ENCODE peak calls at places on chromosomes 4 and X, in eight cellular contexts. R is A549, M is heart right ventricle, W is osteoblast, Z is upper lobe of right lung, Q is adrenal gland, I is adipocyte, T is thyroid gland. Y is an unnamed sample. For H3K4me1, the result is how much of the 10 kb centered on the place peaks cover.

GRCh38 chr4:185143596-185143969 is 517 bp downstream of the SLC25A4 start:
- DNase-seq in R (no peak), M (peak), W (peak), Z (peak), Q (peak), I (peak), T (peak), Y (peak)

GRCh38 chr4:183398298-183399129 is 45.9 kb upstream of the CDKN2AIP start:
- DNase-seq in R (peak), M (peak), W (peak), Z (peak), Q (peak), I (peak), T (peak), Y (peak)

GRCh38 chr4:175017751-175018150 is 99.6 kb downstream of the ADAM29 start:
- DNase-seq in R (no peak), M (no peak), W (no peak), Z (no peak), Q (no peak), I (no peak), T (no peak), Y (peak)

GRCh38 chr4:155419266-155419665 is 42.5 kb upstream of the MAP9 start:
- DNase-seq in R (no peak), M (no peak), W (no peak), Z (no peak), Q (no peak), I (peak), T (no peak), Y (peak)

GRCh38 chrX:70129811-70130210 is 3.4 kb upstream of the IGBP1 start:
- DNase-seq in R (no peak), M (no peak), W (peak), Z (no peak), Q (no peak), I (no peak), T (no peak), Y (peak)

GRCh38 chr4:19381068-19381467 is 870.6 kb upstream of the SLIT2 start:
- DNase-seq in R (no peak), M (no peak), W (no peak), Z (no peak), Q (no peak), I (peak), T (no peak), Y (peak)

GRCh38 chr4:98626350-98626749 is 32.1 kb downstream of the TSPAN5 start:
- DNase-seq in R (peak), M (peak), W (peak), Z (no peak), Q (peak), I (peak), T (peak), Y (peak)

GRCh38 chrX:54063361-54063760 is 19.1 kb upstream of the PHF8 start:
- DNase-seq in R (no peak), M (no peak), W (no peak), Z (no peak), Q (no peak), I (no peak), T (no peak), Y (no peak)

GRCh38 chr4:14078311-14078710 is 450.8 kb upstream of the BOD1L1 start:
- DNase-seq in R (no peak), M (no peak), W (no peak), Z (no peak), Q (no peak), I (no peak), T (no peak), Y (no peak)

GRCh38 chr4:39699676-39700409 is 1.9 kb downstream of the UBE2K start:
- DNase-seq in R (peak), M (no peak), W (peak), Z (no peak), Q (no peak), I (peak), T (no peak), Y (peak)

GRCh38 chr4:41728571-41728908 is 20.0 kb downstream of the PHOX2B start:
- DNase-seq in R (no peak), M (no peak), W (no peak), Z (no peak), Q (no peak), I (no peak), T (no peak), Y (no peak)

GRCh38 chr4:162056947-162057346 is 106.9 kb downstream of the FSTL5 start:
- DNase-seq in R (no peak), M (no peak), W (no peak), Z (no peak), Q (no peak), I (no peak), T (no peak), Y (no peak)

GRCh38 chr4:130359537-130359936 is 1263.6 kb downstream of the C4orf33 start:
- DNase-seq in R (no peak), M (no peak), W (no peak), Z (no peak), Q (no peak), I (peak), T (no peak), Y (no peak)

GRCh38 chrX:122833230-122833629 is 350.8 kb upstream of the GRIA3 start:
- DNase-seq in R (no peak), M (no peak), W (no peak), Z (no peak), Q (no peak), I (no peak), T (no peak), Y (no peak)

GRCh38 chr4:24470681-24471622 is 113.4 kb downstream of the DHX15 start:
- DNase-seq in R (no peak), M (peak), W (peak), Z (peak), Q (no peak), I (peak), T (peak), Y (peak)

GRCh38 chr4:74444891-74445642 is at the start of gene AREG:
- DNase-seq in R (peak), M (peak), W (peak), Z (peak), Q (peak), I (peak), T (peak), Y (peak)

GRCh38 chrX:106932492-106932923 is 12.3 kb downstream of the CLDN2 start:
- DNase-seq in R (peak), M (no peak), W (peak), Z (no peak), Q (peak), I (no peak), T (no peak), Y (peak)

GRCh38 chrX:22795680-22796079 is 204.1 kb upstream of the DDX53 start:
- DNase-seq in R (no peak), M (no peak), W (no peak), Z (no peak), Q (no peak), I (no peak), T (no peak), Y (peak)

GRCh38 chrX:36963069-36963808 is 44.9 kb upstream of the FAM47C start:
- DNase-seq in R (no peak), M (no peak), W (peak), Z (no peak), Q (no peak), I (no peak), T (peak), Y (no peak)

GRCh38 chr4:105952596-105952995 is 57.3 kb downstream of the NPNT start:
- DNase-seq in R (no peak), M (no peak), W (no peak), Z (no peak), Q (no peak), I (no peak), T (no peak), Y (no peak)

GRCh38 chrX:15915959-15916703 is 61.5 kb upstream of the AP1S2 start:
- DNase-seq in R (no peak), M (peak), W (no peak), Z (no peak), Q (no peak), I (no peak), T (no peak), Y (no peak)

GRCh38 chrX:16022580-16023170 is 100.7 kb upstream of the GRPR start:
- DNase-seq in R (peak), M (no peak), W (no peak), Z (no peak), Q (no peak), I (peak), T (no peak), Y (peak)

GRCh38 chr4:40395908-40396806 is 61.0 kb downstream of the CHRNA9 start:
- DNase-seq in R (no peak), M (peak), W (no peak), Z (peak), Q (peak), I (peak), T (peak), Y (peak)

GRCh38 chrX:29561417-29561816 is 653.9 kb upstream of the MAGEB2 start:
- DNase-seq in R (no peak), M (no peak), W (no peak), Z (no peak), Q (no peak), I (peak), T (no peak), Y (peak)

GRCh38 chrX:40021647-40022046 is 76.1 kb downstream of the BCOR start:
- DNase-seq in R (no peak), M (no peak), W (no peak), Z (no peak), Q (no peak), I (no peak), T (no peak), Y (no peak)

GRCh38 chr4:180827193-180827592 is 1416.0 kb upstream of the TENM3 start:
- DNase-seq in R (no peak), M (no peak), W (peak), Z (no peak), Q (no peak), I (peak), T (no peak), Y (no peak)

GRCh38 chr4:163161536-163162205 is 5.0 kb downstream of the NAF1 start:
- DNase-seq in R (no peak), M (no peak), W (peak), Z (no peak), Q (no peak), I (peak), T (no peak), Y (peak)

GRCh38 chrX:26466387-26466786 is 250.4 kb downstream of the MAGEB5 start:
- DNase-seq in R (no peak), M (no peak), W (no peak), Z (no peak), Q (no peak), I (no peak), T (no peak), Y (no peak)

GRCh38 chrX:132908891-132909290 is 49.5 kb downstream of the HS6ST2 start:
- DNase-seq in R (no peak), M (no peak), W (no peak), Z (no peak), Q (no peak), I (no peak), T (no peak), Y (no peak)

GRCh38 chr4:86453044-86453501 is 93.2 kb upstream of the MAPK10 start:
- DNase-seq in R (no peak), M (peak), W (no peak), Z (no peak), Q (no peak), I (peak), T (peak), Y (no peak)

GRCh38 chrX:1397441-1397840 is 5.5 kb upstream of the SLC25A6 start:
- DNase-seq in R (no peak), M (no peak), W (no peak), Z (peak), Q (no peak), I (no peak), T (no peak), Y (no peak)

GRCh38 chr4:156190606-156191005 is 236.9 kb upstream of the CTSO start:
- DNase-seq in R (no peak), M (no peak), W (no peak), Z (no peak), Q (no peak), I (peak), T (no peak), Y (peak)

GRCh38 chrX:150548684-150549083 is 19.7 kb upstream of the MTM1 start:
- DNase-seq in R (no peak), M (no peak), W (no peak), Z (no peak), Q (peak), I (peak), T (no peak), Y (peak)

GRCh38 chrX:97685753-97686152 is 802.0 kb downstream of the RPA4 start:
- DNase-seq in R (peak), M (no peak), W (peak), Z (no peak), Q (peak), I (peak), T (peak), Y (peak)

GRCh38 chr4:185542626-185543336 is 7.5 kb upstream of the PDLIM3 start:
- DNase-seq in R (no peak), M (peak), W (peak), Z (no peak), Q (peak), I (peak), T (peak), Y (no peak)

GRCh38 chrX:129108936-129109335 is 414.4 kb downstream of the SMARCA1 start:
- DNase-seq in R (no peak), M (no peak), W (no peak), Z (no peak), Q (no peak), I (no peak), T (no peak), Y (no peak)

GRCh38 chrX:76279007-76279406 is 106.1 kb downstream of the PBDC1 start:
- DNase-seq in R (peak), M (peak), W (peak), Z (no peak), Q (peak), I (peak), T (peak), Y (peak)

GRCh38 chrX:103630171-103630511 is 1.4 kb downstream of the TCEAL1 start:
- DNase-seq in R (no peak), M (no peak), W (no peak), Z (no peak), Q (no peak), I (no peak), T (no peak), Y (no peak)

GRCh38 chr4:5371415-5372190 is 320.3 kb downstream of the STK32B start:
- DNase-seq in R (no peak), M (no peak), W (peak), Z (no peak), Q (no peak), I (peak), T (no peak), Y (no peak)

GRCh38 chr4:70915048-70915815 is 13.1 kb downstream of the MOB1B start:
- DNase-seq in R (no peak), M (no peak), W (no peak), Z (no peak), Q (no peak), I (peak), T (no peak), Y (no peak)

DNA sequence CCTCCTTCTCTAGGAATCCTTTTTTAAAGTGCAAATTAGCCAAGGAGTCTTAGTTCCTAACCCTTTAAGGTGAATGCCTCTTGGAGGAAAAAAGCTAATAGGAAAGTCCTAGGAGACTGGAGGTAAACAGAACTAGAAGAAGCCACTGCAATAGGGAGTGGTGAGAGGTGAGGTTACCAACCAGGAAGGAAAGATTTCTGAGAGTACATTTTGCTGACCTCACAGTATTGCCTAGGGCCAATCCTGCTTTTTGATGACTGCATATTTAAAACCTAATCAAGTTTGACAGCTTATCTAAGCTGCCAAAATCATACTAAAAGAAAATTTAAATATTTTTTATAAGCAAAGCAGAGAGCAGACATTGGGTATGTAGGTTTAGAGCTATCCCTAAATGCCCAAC is 7.3 kb upstream of the CUL4B start:
- DNase-seq in R (no peak), M (no peak), W (no peak), Z (no peak), Q (no peak), I (no peak), T (no peak), Y (peak)
- H3K4me1 ChIP-seq in R (under half), M (under half), W (under half), Z (under half), Q (under half), I (under half), T (under half), Y (under half)

DNA sequence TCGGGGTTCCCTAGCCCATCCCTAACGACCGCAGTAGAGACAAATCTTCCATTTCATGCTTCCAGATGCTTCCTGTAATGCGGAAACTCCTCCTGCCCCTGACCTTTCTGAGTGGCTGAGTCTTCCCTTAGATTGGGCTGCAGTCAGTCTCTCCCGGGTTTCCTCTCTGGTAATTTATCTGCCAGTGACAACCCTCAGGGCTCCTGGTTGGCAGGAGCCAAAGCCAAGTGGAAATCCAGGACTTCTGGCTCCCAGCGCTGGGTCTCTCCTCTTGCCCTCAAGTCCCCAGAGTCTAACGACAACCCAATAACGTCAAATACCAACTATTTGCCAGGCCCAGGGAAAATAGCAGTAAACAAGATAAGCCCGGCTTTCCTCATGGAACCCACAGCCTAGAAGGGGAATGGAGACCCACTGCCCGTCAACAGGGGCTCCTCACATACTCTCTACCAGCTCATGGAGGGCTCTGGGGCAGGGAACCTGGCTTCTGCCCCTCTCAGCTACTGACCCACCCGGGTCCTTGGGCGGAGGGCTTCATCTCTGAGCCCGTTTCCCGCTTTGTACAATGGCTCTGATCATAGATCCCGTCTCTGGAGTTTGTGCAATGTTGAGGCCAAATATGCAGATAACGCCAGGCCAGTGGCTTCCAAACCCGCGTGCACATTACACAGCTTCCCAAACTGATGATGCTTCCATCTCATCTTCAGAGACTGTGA is 1.1 kb upstream of the TBC1D14 start:
- DNase-seq in R (no peak), M (no peak), W (peak), Z (no peak), Q (peak), I (no peak), T (no peak), Y (no peak)
- H3K4me1 ChIP-seq in R (under half), M (under half), W (under half), Z (under half), Q (under half), I (under half), T (under half), Y (under half)

GRCh38 chr4:147749811-147750321 is 18.0 kb downstream of the ARHGAP10 start:
- DNase-seq in R (no peak), M (no peak), W (no peak), Z (no peak), Q (no peak), I (no peak), T (peak), Y (no peak)
- H3K4me1 ChIP-seq in R (under half), M (half or more), W (under half), Z (under half), Q (under half), I (under half), T (under half), Y (under half)

DNA sequence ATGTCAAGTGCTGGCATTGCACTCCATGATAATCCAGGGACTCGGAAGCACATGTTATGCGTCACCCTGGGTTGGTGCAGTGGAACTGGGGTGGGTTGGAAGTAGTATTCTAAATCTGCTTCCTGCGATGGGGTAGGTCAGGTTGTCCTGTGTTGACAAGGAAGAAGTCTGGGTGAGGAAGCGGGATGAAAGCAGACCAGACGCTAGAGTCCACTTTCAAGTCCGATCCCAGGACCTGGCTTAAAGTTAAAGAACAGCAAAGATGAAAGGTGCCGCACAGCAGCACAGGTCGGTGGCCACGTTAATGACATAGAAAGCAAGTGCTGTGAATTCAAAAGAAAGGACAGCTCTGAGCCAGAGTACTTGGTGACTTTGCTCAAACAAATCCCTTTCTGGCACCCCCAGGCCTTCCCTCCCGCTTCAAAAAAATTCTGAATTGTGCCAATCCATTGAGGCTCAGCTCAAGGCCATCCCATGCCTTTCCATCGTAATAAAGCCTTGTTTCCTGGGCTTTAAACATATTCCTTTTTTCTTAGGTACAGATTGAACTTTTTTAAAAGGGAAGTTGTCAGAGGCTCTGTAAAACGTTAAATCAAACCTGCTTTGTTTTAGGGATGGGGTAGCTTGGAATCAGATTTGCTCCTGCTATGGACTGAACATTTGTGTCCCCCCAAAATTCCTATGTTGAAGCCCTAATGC is 117.7 kb downstream of the PTTG2 start:
- DNase-seq in R (no peak), M (no peak), W (no peak), Z (no peak), Q (no peak), I (no peak), T (no peak), Y (no peak)
- H3K4me1 ChIP-seq in R (under half), M (half or more), W (under half), Z (under half), Q (under half), I (under half), T (under half), Y (under half)